ENCODE peak calls at places on chromosomes 2 and 18, in six cellular contexts. F is astrocyte of the spinal cord, B is AG04450, K is nephron progenitor cell, U is endothelial cell of umbilical vein, J is GM12865. G is an unnamed sample.

GRCh38 chr18:12046751-12047335 is 46.8 kb upstream of the ANKRD62 start:
- DNase-seq in F (no peak), J (no peak), B (no peak), K (no peak), U (no peak), G (no peak)

GRCh38 chr2:24923106-24923505 is 3.1 kb upstream of the ADCY3 start:
- DNase-seq in U (no peak), F (no peak), J (no peak), B (no peak), K (no peak), G (no peak)

GRCh38 chr2:39583781-39584180 is 81.9 kb upstream of the TMEM178A start:
- DNase-seq in U (no peak), J (no peak), B (no peak), F (no peak), K (no peak), G (no peak)

GRCh38 chr18:48319796-48320638 is 89.2 kb downstream of the ZBTB7C start:
- DNase-seq in U (no peak), K (no peak), B (no peak), J (no peak), F (no peak), G (no peak)

GRCh38 chr18:75548353-75548752 is 120.8 kb upstream of the SMIM21 start:
- DNase-seq in J (peak), K (peak), U (no peak), B (no peak), F (no peak), G (no peak)

GRCh38 chr2:61135510-61135909 is 26.5 kb upstream of the C2orf74 start:
- DNase-seq in K (no peak), B (no peak), U (peak), J (no peak), F (peak), G (no peak)

GRCh38 chr2:237546040-237546875 is 20.1 kb upstream of the PRLH start:
- DNase-seq in U (no peak), J (no peak), K (no peak), B (no peak), F (no peak), G (no peak)

GRCh38 chr2:79669714-79670113 is 156.9 kb downstream of the CTNNA2 start:
- DNase-seq in F (no peak), U (no peak), B (no peak), J (no peak), K (no peak), G (no peak)

GRCh38 chr2:131590896-131591295 is 63.2 kb downstream of the CCDC74A start:
- DNase-seq in J (no peak), U (no peak), F (no peak), B (no peak), K (no peak), G (no peak)

GRCh38 chr2:156320491-156320896 is 12.0 kb downstream of the NR4A2 start:
- DNase-seq in K (no peak), F (no peak), U (no peak), J (no peak), B (no peak), G (no peak)

GRCh38 chr2:138536302-138536701 is 34.7 kb downstream of the SPOPL start:
- DNase-seq in J (peak), F (peak), K (no peak), B (no peak), U (no peak), G (no peak)

GRCh38 chr2:192195548-192196418 is 1.1 kb upstream of the TMEFF2 start:
- DNase-seq in B (no peak), J (no peak), K (peak), F (peak), U (peak), G (peak)

GRCh38 chr2:118973542-118973951 is 31.6 kb downstream of the MARCO start:
- DNase-seq in J (no peak), U (no peak), K (no peak), B (no peak), F (no peak), G (peak)

GRCh38 chr2:109164739-109165221 is 35.8 kb downstream of the SH3RF3 start:
- DNase-seq in U (peak), J (no peak), K (no peak), B (no peak), F (peak), G (no peak)

GRCh38 chr2:206064077-206064476 is 21.9 kb downstream of the INO80D start:
- DNase-seq in F (no peak), U (no peak), J (no peak), B (no peak), K (no peak), G (no peak)

GRCh38 chr18:6741290-6741689 is 11.8 kb downstream of the ARHGAP28 start:
- DNase-seq in J (no peak), U (peak), K (no peak), F (peak), B (peak), G (no peak)

GRCh38 chr2:108325756-108326155 is 37.1 kb downstream of the SULT1C2 start:
- DNase-seq in K (no peak), U (no peak), J (no peak), F (no peak), B (no peak), G (no peak)

GRCh38 chr2:101473911-101474751 is 781 bp downstream of the RFX8 start:
- DNase-seq in J (no peak), K (peak), U (no peak), F (peak), B (no peak), G (no peak)

GRCh38 chr2:68753318-68753717 is 18.7 kb downstream of the ARHGAP25 start:
- DNase-seq in B (no peak), U (no peak), J (no peak), F (no peak), K (no peak), G (no peak)

GRCh38 chr2:105081006-105081701 is 43.3 kb downstream of the MRPS9 start:
- DNase-seq in J (no peak), F (peak), B (no peak), U (peak), K (peak), G (no peak)

DNA sequence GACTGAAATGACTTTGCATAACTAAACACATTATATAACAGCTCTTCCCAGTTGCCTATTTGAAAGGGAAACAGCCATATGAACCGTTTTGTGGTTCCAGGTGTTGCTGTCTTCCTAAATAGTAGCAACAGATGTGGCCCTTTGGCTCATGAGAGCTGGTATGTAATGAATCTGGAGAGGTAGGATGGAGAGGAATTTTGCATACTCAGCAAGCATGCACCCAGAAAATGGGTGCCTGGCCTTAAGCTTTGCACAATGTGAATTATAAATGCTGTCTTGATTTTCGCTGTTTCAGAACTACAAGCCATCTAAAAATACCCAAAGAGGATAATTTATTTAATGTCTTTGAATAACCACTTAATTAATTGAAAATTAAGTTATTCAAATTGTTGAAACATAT is 15.6 kb upstream of the ERBB4 start:
- DNase-seq in J (no peak), U (no peak), B (no peak), F (no peak), K (no peak), G (no peak)
- TF ChIP-seq CTCF in J (no peak), U (no peak), B (no peak), F (no peak), K (no peak), G (no peak)

GRCh38 chr2:20762945-20763683 is 59.8 kb downstream of the LDAH start:
- DNase-seq in B (no peak), F (no peak), K (no peak), J (no peak), U (no peak), G (no peak)
- TF ChIP-seq CTCF in B (no peak), F (no peak), K (no peak), J (no peak), U (no peak), G (no peak)

DNA sequence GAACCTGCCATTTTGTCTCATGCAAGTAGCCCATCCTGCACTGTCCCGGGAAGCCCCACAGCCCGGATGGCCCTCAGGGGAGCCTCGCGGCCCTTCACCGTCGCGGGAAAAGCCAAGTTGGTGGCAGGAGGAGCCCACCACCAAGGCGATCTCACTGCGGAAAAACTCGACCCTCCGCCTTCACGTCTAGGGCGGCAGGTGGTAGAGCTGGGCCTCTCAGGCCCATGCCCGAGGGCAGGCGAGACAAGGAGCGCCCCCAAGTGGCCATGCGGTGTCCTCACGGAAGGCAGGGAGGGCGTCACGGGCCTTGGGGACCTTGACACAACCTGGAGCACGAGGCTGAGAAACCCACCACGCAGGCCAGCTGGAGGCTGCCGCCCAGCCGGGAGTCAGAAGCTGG is 34.8 kb upstream of the SKA1 start:
- DNase-seq in J (no peak), B (no peak), F (no peak), U (no peak), K (peak), G (no peak)
- TF ChIP-seq CTCF in J (peak), B (no peak), F (no peak), U (no peak), K (no peak), G (no peak)

GRCh38 chr2:125386074-125386473 is 1269.9 kb upstream of the GYPC start:
- DNase-seq in J (peak), F (no peak), B (no peak), U (no peak), K (no peak), G (no peak)
- TF ChIP-seq CTCF in J (no peak), F (no peak), B (no peak), U (no peak), K (no peak), G (no peak)

GRCh38 chr2:8627019-8627691 is 54.7 kb upstream of the ID2 start:
- DNase-seq in F (no peak), B (no peak), K (no peak), U (no peak), J (no peak), G (no peak)

GRCh38 chr2:8627692-8628085 is 54.2 kb upstream of the ID2 start:
- DNase-seq in J (no peak), F (no peak), K (no peak), U (no peak), B (no peak), G (no peak)

GRCh38 chr2:8629402-8629801 is 52.5 kb upstream of the ID2 start:
- DNase-seq in K (no peak), B (no peak), U (no peak), J (no peak), F (no peak), G (no peak)

GRCh38 chr2:8628870-8629209 is 53.0 kb upstream of the ID2 start:
- DNase-seq in F (no peak), J (peak), B (no peak), K (no peak), U (no peak), G (no peak)

GRCh38 chr2:8628179-8628869 is 53.5 kb upstream of the ID2 start:
- DNase-seq in F (no peak), B (no peak), J (no peak), U (no peak), K (no peak), G (no peak)
- TF ChIP-seq CTCF in F (no peak), B (no peak), J (no peak), U (no peak), K (no peak), G (peak)

DNA sequence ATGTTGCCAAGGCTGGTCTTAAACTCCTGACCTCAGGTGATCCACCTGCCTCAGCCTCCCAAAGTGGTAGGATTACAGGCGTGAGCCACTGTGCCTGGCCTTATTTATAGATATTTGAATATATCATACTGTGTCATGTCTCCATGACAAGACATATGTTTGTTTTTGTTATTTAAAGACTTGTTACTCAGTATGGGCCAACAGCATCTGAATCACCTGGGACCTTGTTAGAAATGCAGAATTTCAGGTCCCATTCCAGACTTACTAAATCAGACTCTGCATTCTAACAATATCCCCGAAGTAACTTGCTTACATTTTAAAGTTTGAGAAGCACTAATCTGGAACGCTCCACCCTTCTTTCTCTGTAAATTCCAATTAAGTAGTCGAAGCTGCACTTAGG is 33.2 kb downstream of the RPE start:
- DNase-seq in K (no peak), J (no peak), B (no peak), U (no peak), F (no peak), G (no peak)
- TF ChIP-seq CTCF in K (no peak), J (no peak), B (no peak), U (no peak), F (no peak), G (no peak)

GRCh38 chr2:73291093-73291460 is 2.3 kb downstream of the EGR4 start:
- DNase-seq in B (no peak), U (peak), F (peak), J (peak), K (peak), G (peak)

GRCh38 chr2:73290049-73290839 is 3.1 kb downstream of the EGR4 start:
- DNase-seq in U (peak), F (no peak), K (peak), J (peak), B (no peak), G (peak)

GRCh38 chr2:73292906-73293533 is 328 bp downstream of the EGR4 start:
- DNase-seq in B (no peak), U (no peak), K (peak), F (no peak), J (no peak), G (no peak)

GRCh38 chr2:73292316-73292905 is 937 bp downstream of the EGR4 start:
- DNase-seq in F (no peak), U (no peak), K (peak), J (no peak), B (no peak), G (no peak)

DNA sequence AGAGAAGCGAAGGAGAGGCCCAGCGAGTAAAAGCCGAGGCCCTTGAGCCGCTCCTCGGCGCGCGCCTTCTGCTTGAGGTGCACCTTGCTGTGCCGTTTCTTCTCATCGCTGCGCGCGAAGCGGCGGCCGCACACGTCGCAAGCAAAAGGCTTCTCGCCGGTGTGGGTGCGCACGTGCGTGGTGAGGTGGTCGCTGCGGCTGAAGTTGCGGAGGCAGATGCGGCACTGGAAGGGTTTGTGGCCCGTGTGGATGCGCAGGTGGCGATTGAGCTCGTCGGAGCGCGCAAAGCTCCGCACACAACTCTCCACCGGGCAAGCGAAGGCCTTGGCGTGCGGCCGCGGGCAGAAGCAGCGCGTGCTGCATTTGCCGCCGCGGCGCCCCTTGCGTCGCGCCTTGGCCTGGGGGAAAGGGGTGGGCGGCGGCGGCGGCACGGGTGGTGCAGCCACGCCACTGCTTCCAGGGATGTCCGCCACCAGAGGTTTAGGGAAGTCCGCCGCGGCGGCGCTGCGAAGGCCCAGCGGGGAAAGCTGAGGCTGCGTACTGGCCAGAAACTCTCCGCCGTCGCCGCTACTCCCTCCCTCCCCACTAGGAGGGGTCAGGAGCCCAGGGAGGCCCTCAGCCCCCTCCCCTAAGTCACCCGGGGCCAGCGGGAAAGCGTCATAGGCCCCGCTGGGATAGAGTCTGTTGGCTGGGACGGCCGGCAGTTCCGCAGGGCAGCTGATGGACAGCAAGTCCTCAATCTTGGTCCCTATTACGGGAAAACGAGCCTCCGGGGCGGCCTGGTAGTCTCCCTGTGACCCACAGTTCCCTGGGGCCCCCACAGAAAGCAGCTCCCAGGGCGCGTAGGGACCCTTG is 1.7 kb downstream of the EGR4 start:
- DNase-seq in U (no peak), J (no peak), F (no peak), K (peak), B (no peak), G (no peak)
- TF ChIP-seq CTCF in U (peak), J (no peak), F (peak), K (no peak), B (no peak), G (no peak)